ENCODE peak calls at places on chromosomes 6 and 20, in four cellular contexts. E is MM.1S, K is GM23338, A is cardiac fibroblast. I is an unnamed sample.

GRCh38 chr6:129683606-129684322 is 26.2 kb downstream of the ARHGAP18 start:
- DNase-seq in K (no peak), E (peak), A (peak), I (peak)

GRCh38 chr6:140921366-140922226 is 1211.1 kb upstream of the GJE1 start:
- DNase-seq in E (peak), K (peak), A (peak), I (peak)

GRCh38 chr6:131831392-131831791 is 23.6 kb downstream of the ENPP1 start:
- DNase-seq in K (no peak), E (no peak), A (peak), I (no peak)

GRCh38 chr6:150685860-150686259 is 86.2 kb downstream of the PLEKHG1 start:
- DNase-seq in A (peak), K (peak), E (peak), I (peak)

GRCh38 chr6:4316867-4317400 is 181.6 kb upstream of the ECI2 start:
- DNase-seq in E (no peak), K (no peak), A (peak), I (no peak)

GRCh38 chr20:61267241-61267640 is 15.2 kb downstream of the CDH4 start:
- DNase-seq in K (no peak), A (no peak), E (no peak), I (no peak)

GRCh38 chr6:11785449-11785951 is 6.9 kb upstream of the ADTRP start:
- DNase-seq in K (no peak), A (no peak), E (no peak), I (peak)

GRCh38 chr6:1045239-1045638 is 266.7 kb upstream of the FOXQ1 start:
- DNase-seq in K (no peak), E (no peak), A (no peak), I (no peak)

GRCh38 chr6:111533087-111533784 is 50.2 kb upstream of the REV3L start:
- DNase-seq in E (no peak), A (no peak), K (no peak), I (no peak)

GRCh38 chr6:4212588-4212987 is 77.2 kb upstream of the ECI2 start:
- DNase-seq in K (no peak), A (no peak), E (no peak), I (no peak)

GRCh38 chr20:54165014-54165413 is 8.8 kb downstream of the CYP24A1 start:
- DNase-seq in K (no peak), E (no peak), A (no peak), I (no peak)

GRCh38 chr20:63864545-63864977 is 509 bp upstream of the TPD52L2 start:
- DNase-seq in K (no peak), A (no peak), E (peak), I (no peak)

GRCh38 chr20:36112112-36112511 is 42.4 kb upstream of the EPB41L1 start:
- DNase-seq in A (no peak), K (no peak), E (no peak), I (no peak)

GRCh38 chr6:113414511-113414910 is 442.6 kb upstream of the MARCKS start:
- DNase-seq in E (no peak), A (peak), K (no peak), I (no peak)

GRCh38 chr6:107576852-107577251 is 86.9 kb downstream of the SOBP start:
- DNase-seq in E (no peak), A (peak), K (no peak), I (no peak)

GRCh38 chr6:112936476-112936875 is 589.3 kb downstream of the RFPL4B start:
- DNase-seq in K (no peak), A (peak), E (no peak), I (no peak)

GRCh38 chr20:50295345-50295744 is 104.7 kb downstream of the CEBPB start:
- DNase-seq in K (no peak), E (no peak), A (no peak), I (no peak)

GRCh38 chr6:157001716-157002115 is 224.5 kb downstream of the ARID1B start:
- DNase-seq in A (no peak), K (no peak), E (no peak), I (no peak)

GRCh38 chr20:5000263-5001173 is 792 bp downstream of the SLC23A2 start:
- DNase-seq in K (peak), A (peak), E (peak), I (peak)

GRCh38 chr6:151835396-151835795 is 27.9 kb downstream of the ESR1 start:
- DNase-seq in K (no peak), E (no peak), A (no peak), I (no peak)

DNA sequence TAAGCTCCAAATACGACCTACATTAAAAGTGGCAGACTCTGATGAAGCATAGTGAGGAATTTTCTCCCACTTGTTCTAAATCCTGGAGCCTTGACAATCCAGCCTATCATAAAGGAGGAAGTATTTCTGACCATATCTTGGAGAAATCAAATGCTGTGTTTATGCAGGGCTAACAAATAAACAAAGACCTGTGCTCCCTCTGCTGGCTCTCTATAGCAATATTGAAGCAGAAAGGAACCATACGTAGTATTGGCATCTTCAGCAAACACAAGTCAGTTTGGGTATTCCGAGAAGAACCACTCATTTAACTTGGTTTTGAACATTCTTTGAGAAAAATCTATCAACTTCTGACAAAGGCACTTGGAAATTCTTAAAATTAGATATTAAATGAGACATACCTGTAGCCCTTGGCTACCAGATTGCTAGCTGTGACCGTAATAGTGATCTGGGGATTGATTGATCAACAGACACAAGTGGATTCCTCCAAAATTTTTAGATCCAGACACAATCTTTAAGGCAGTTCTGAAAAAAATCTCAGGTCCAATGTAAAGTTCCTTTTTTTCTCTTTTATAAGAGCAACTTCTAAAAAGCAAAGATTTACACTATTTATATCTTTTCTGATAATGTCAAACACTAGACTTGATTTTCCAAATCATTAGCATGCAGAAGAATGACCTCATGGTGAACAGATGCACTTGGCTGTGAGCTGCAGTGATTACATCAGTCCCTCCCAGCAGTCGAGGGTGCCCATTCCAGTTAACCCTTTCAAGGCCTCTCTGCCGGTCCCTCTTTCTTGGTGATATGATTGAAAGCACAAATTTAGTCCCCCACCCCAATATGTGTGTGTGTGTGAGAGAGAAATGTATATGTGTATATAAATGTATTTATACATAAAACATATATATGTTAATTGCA is 40.2 kb downstream of the INSM1 start:
- DNase-seq in A (peak), E (no peak), K (peak), I (no peak)
- TF ChIP-seq CTCF in A (peak), E (peak), K (peak), I (no peak)

GRCh38 chr6:79404261-79404660 is 133.0 kb downstream of the LCA5 start:
- DNase-seq in E (no peak), K (no peak), A (no peak), I (no peak)
- TF ChIP-seq CTCF in E (no peak), K (peak), A (no peak), I (no peak)

GRCh38 chr6:143845033-143845432 is 1.9 kb downstream of the LTV1 start:
- DNase-seq in E (no peak), A (no peak), K (no peak), I (no peak)
- TF ChIP-seq CTCF in E (no peak), A (no peak), K (no peak), I (no peak)

GRCh38 chr6:123393333-123393732 is 243.4 kb downstream of the TRDN start:
- DNase-seq in A (peak), E (peak), K (peak), I (no peak)
- TF ChIP-seq CTCF in A (no peak), E (peak), K (peak), I (no peak)

GRCh38 chr6:160730911-160731310 is 28.9 kb downstream of the PLG start:
- DNase-seq in K (peak), E (no peak), A (peak), I (no peak)
- TF ChIP-seq CTCF in K (peak), E (no peak), A (peak), I (no peak)

GRCh38 chr6:40999498-41000070 is 39.4 kb downstream of the UNC5CL start:
- DNase-seq in E (no peak), K (peak), A (peak), I (peak)
- TF ChIP-seq CTCF in E (peak), K (peak), A (peak), I (peak)

GRCh38 chr6:154341876-154342275 is 14.7 kb downstream of the IPCEF1 start:
- DNase-seq in K (no peak), A (no peak), E (no peak), I (no peak)

GRCh38 chr6:154341326-154341725 is 15.3 kb downstream of the IPCEF1 start:
- DNase-seq in K (no peak), E (no peak), A (no peak), I (no peak)

GRCh38 chr6:154347981-154348380 is 8.6 kb downstream of the IPCEF1 start:
- DNase-seq in A (no peak), E (no peak), K (no peak), I (no peak)

GRCh38 chr6:154345811-154346210 is 10.8 kb downstream of the IPCEF1 start:
- DNase-seq in A (no peak), K (no peak), E (no peak), I (no peak)

DNA sequence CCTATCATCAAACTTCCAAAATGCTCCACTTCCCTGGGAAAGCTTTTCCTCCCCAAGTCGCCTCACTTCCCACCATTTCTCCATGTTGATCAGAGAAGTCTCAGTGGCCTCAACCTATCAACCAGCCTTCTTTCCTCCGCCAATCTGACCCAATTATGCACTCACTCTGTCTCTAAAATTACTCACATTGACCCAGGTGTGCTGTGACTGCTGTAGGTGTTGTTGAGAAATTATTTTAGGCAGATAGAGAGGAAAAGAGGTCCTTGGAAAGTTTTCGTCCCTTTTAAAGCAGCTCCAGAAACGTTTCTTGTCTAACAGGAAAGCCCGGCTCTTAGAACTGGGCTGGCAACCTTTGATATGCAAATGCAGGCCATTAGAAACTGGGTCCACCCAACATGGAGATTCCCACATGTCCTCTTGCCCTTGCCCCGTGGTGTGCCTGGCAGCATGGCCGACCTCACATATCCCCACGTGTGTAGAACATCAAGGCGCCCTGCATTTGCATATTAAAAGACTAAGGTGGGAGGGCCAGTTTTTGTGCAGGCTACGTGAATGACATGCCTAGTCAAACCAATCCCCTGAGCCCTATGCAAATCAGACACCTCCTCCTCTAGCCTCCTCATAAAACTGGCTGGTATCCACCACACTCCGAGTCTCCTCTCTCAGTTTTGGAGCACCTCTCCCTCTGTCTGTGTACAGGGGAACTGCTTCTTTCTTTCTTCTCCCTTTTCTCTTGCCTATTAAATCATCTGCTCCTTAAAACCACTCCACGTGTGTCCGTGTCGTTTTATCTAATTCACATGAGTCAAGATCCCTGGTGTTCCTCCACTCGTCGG is 12.9 kb downstream of the IPCEF1 start:
- DNase-seq in K (peak), E (no peak), A (peak), I (no peak)
- TF ChIP-seq CTCF in K (peak), E (no peak), A (peak), I (no peak)

I was measured in GM20000.